ENCODE peak calls at places on chromosomes 1 and 21, in eight cellular contexts. I is HCT116, Y is A549, O is erythroblast, R is lower leg skin, L is K562, G is stomach, Z is upper lobe of left lung. B is an unnamed sample.

GRCh38 chr1:23282967-23283366 is 61.1 kb downstream of the HNRNPR start:
- DNase-seq in Z (no peak), L (no peak), G (no peak), R (no peak), O (no peak), Y (peak), I (no peak), B (no peak)

GRCh38 chr1:33081554-33082305 is 777 bp downstream of the AZIN2 start:
- DNase-seq in Z (no peak), Y (no peak), G (no peak), O (no peak), R (no peak), I (no peak), L (peak), B (no peak)

GRCh38 chr1:206794294-206794908 is 22.1 kb upstream of the IL10 start:
- DNase-seq in R (no peak), G (no peak), Y (no peak), O (no peak), Z (no peak), I (no peak), L (no peak), B (no peak)

GRCh38 chr21:28714795-28715464 is 277.7 kb downstream of the LTN1 start:
- DNase-seq in I (no peak), R (no peak), O (no peak), L (no peak), Z (no peak), Y (no peak), G (no peak), B (no peak)

GRCh38 chr1:114206392-114206791 is 52.7 kb upstream of the SYT6 start:
- DNase-seq in L (peak), Z (no peak), Y (no peak), O (peak), R (no peak), G (no peak), I (no peak), B (no peak)

GRCh38 chr1:41533016-41533730 is 48.7 kb upstream of the EDN2 start:
- DNase-seq in Y (no peak), I (no peak), L (no peak), G (no peak), O (no peak), R (no peak), Z (no peak), B (no peak)

GRCh38 chr1:33866286-33866685 is 2.4 kb downstream of the HMGB4 start:
- DNase-seq in Y (no peak), G (no peak), L (no peak), R (no peak), O (no peak), Z (peak), I (no peak), B (no peak)

GRCh38 chr1:198125995-198126758 is 30.6 kb upstream of the NEK7 start:
- DNase-seq in I (no peak), O (no peak), R (no peak), G (no peak), Y (peak), Z (no peak), L (no peak), B (peak)

GRCh38 chr21:36059823-36060158 is 535 bp downstream of the SETD4 start:
- DNase-seq in Z (peak), Y (no peak), G (peak), R (peak), O (no peak), I (no peak), L (peak), B (peak)

GRCh38 chr1:105686026-105686425 is 1370.4 kb upstream of the PRMT6 start:
- DNase-seq in Z (no peak), Y (no peak), L (no peak), G (no peak), I (no peak), O (no peak), R (no peak), B (no peak)

GRCh38 chr21:17726047-17726446 is 93.1 kb downstream of the C21orf91 start:
- DNase-seq in Z (no peak), O (no peak), Y (peak), R (no peak), I (peak), G (no peak), L (no peak), B (peak)

GRCh38 chr21:31110430-31110829 is 72.2 kb upstream of the KRTAP19-8 start:
- DNase-seq in Z (no peak), O (no peak), L (no peak), R (no peak), G (no peak), I (no peak), Y (no peak), B (no peak)

GRCh38 chr1:112702420-112703261 is 4.3 kb downstream of the RHOC start:
- DNase-seq in I (no peak), Y (no peak), L (no peak), Z (no peak), O (no peak), R (no peak), G (peak), B (no peak)

GRCh38 chr21:38766987-38767722 is 38.6 kb upstream of the ETS2 start:
- DNase-seq in O (no peak), R (no peak), Y (no peak), I (no peak), Z (peak), L (no peak), G (peak), B (no peak)

GRCh38 chr1:73452522-73452921 is 745.5 kb downstream of the LRRIQ3 start:
- DNase-seq in I (no peak), G (no peak), Z (no peak), R (no peak), Y (no peak), O (no peak), L (no peak), B (no peak)

GRCh38 chr1:154923695-154924094 is 12.8 kb downstream of the PMVK start:
- DNase-seq in O (no peak), I (no peak), G (no peak), Z (no peak), Y (no peak), L (no peak), R (no peak), B (no peak)

GRCh38 chr1:98458514-98459259 is 202.8 kb upstream of the SNX7 start:
- DNase-seq in Y (no peak), G (no peak), Z (no peak), L (no peak), I (no peak), O (no peak), R (no peak), B (no peak)

GRCh38 chr21:34915364-34915834 is 133.7 kb downstream of the RUNX1 start:
- DNase-seq in O (no peak), I (no peak), L (no peak), Z (no peak), Y (no peak), G (no peak), R (no peak), B (no peak)

GRCh38 chr21:36145259-36145658 is 10.4 kb downstream of the CBR3 start:
- DNase-seq in O (no peak), Z (no peak), L (no peak), G (no peak), R (no peak), Y (no peak), I (no peak), B (no peak)

GRCh38 chr1:219940707-219941106 is 12.3 kb upstream of the SLC30A10 start:
- DNase-seq in I (no peak), R (no peak), Y (no peak), G (no peak), Z (no peak), O (no peak), L (no peak), B (no peak)

DNA sequence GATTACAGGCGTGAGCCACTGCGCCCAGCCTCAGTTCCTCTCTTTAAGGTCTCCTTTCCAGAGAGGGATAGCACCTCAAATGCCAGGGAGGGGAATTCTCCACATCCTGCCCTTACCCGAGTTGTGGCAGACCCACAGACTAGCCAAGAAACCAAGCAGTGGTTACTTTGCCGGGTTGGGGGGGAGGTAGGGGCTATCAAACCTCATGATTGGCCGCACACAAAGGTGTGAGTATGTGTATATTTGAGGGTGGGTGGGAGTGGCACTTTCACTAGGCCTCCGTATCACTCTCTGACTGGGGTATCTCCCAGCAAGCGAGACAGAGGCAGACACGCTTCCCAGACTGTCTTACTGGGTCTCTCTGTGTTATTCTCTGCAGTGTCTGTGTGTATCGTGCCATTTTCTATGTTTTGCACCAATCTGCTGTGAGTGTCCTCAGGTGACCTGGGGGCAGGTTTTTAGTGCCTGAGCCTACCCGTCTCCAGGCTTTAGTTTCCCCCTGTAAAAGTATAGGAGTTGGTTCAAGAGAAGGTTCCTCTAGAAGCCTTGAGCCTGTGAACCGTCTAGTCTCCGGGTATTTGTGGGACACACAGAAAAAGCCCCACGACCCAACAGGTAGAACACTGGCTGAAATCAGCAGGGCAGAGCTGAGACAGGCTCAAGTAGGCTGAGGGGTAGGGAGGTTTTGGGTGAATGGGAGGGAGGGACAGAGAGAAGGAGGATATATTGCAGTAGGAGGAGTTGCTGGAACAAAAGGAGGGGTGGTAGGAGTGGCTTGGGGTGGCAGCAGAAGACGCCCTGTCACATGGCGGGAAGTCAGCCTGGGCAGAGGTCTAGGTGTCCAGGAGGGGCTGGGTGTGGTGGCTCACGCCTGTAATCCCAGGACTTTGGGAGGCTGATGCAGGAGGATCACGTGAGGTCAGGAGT is 10.3 kb downstream of the LMNA start:
- DNase-seq in O (peak), R (peak), Z (peak), I (no peak), G (no peak), Y (peak), L (no peak), B (no peak)
- TF ChIP-seq POLR2A in O (peak), R (peak), Z (peak), I (no peak), G (no peak), Y (no peak), L (peak), B (peak)

DNA sequence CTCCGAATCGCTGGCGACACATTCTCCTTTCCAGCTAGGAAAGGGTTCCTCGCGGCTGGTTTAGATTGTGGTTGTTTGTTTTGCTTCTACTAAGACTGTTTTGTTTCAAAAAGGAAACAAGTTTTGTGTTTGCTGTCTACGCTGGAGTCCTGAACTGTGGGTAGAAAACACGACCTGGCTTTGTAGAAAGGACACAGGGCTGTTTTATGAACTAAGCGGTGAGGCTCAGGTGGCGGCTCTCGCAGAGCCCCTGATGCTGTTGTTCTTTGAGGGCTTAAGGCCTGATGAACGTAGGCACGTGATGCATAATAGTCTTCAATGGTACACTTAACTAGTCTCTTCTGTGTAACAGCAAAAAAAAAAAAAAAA is 27.0 kb upstream of the FHAD1 start:
- DNase-seq in G (no peak), Z (no peak), Y (no peak), R (no peak), O (no peak), I (no peak), L (no peak), B (no peak)
- TF ChIP-seq POLR2A in G (no peak), Z (no peak), Y (no peak), R (no peak), O (no peak), I (no peak), L (no peak), B (no peak)

GRCh38 chr1:211685823-211686222 is 10.4 kb upstream of the NEK2 start:
- DNase-seq in O (no peak), Z (no peak), I (no peak), Y (no peak), R (no peak), G (no peak), L (no peak), B (no peak)
- TF ChIP-seq POLR2A in O (no peak), Z (no peak), I (no peak), Y (no peak), R (no peak), G (no peak), L (no peak), B (no peak)

GRCh38 chr1:21296509-21297354 is 6.5 kb upstream of the ECE1 start:
- DNase-seq in G (no peak), I (no peak), Z (no peak), Y (no peak), O (no peak), L (no peak), R (no peak), B (no peak)
- TF ChIP-seq POLR2A in G (no peak), I (no peak), Z (no peak), Y (no peak), O (no peak), L (no peak), R (no peak), B (no peak)

GRCh38 chr1:226738421-226738994 is 574 bp downstream of the ITPKB start:
- DNase-seq in Z (no peak), G (peak), I (no peak), Y (peak), L (no peak), O (peak), R (no peak), B (peak)

GRCh38 chr1:226739696-226740065 is 599 bp upstream of the ITPKB start:
- DNase-seq in Y (no peak), R (no peak), O (peak), Z (no peak), I (no peak), G (no peak), L (no peak), B (no peak)

GRCh38 chr1:226741009-226741408 is 1.9 kb upstream of the ITPKB start:
- DNase-seq in R (no peak), L (no peak), Y (no peak), G (no peak), Z (no peak), I (no peak), O (no peak), B (no peak)

GRCh38 chr1:226737819-226738420 is 1.2 kb downstream of the ITPKB start:
- DNase-seq in Z (peak), Y (peak), I (no peak), G (peak), O (peak), L (no peak), R (peak), B (peak)

DNA sequence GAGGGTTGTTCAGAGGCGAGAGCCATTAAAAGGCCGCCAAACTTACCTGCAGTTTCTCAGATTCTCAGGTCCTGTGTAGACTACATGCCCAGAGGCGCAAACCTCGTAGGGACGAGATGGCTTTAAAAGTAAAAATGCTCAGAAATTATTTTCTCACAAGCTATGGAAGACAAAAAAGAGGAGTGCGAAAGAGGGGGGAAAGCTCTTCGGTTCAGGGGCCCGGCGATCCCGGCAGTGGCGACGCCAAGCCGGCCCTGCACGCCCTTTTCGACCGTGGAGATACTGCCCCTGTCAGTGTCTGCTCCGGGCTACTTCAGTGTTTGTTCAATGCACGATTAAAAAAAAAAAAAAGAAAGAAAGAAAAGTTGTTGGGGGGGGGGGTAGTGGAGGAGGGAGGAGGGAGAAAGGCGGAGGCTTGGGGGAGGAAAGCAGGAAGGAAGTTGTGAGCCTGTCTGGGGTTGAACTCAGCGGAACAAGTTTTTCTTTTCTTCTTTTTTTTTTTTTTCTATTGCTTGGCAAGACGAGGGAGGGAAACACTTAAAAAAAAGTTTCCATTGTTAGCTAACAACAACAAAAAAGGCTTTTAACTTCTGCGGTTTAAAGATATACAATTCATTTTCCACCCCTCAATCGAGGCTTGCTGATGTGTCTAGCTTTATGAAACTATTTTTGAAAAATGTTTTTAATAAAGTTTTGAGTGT is at the start of gene ITPKB:
- DNase-seq in G (peak), Z (peak), L (peak), R (peak), Y (peak), I (no peak), O (peak), B (peak)
- TF ChIP-seq POLR2A in G (no peak), Z (no peak), L (no peak), R (no peak), Y (no peak), I (no peak), O (peak), B (no peak)